ENCODE peak calls at places on chromosomes 11 and 22, in seven cellular contexts. L, B, W, P, V, Q and U are unnamed samples.

GRCh38 chr22:30803679-30804078 is 109.0 kb downstream of the OSBP2 start:
- DNase-seq in P (no peak), L (no peak), W (no peak), Q (no peak), V (no peak), B (no peak), U (no peak)

GRCh38 chr11:118619444-118620205 is 12.2 kb downstream of the PHLDB1 start:
- DNase-seq in V (peak), W (no peak), L (no peak), Q (peak), P (peak), B (no peak), U (peak)

GRCh38 chr11:12802418-12803085 is 128.3 kb downstream of the TEAD1 start:
- DNase-seq in L (no peak), W (no peak), Q (no peak), B (peak), P (no peak), V (peak), U (no peak)

GRCh38 chr11:88478136-88478785 is 140.7 kb upstream of the CTSC start:
- DNase-seq in W (no peak), V (no peak), B (no peak), L (no peak), Q (no peak), P (no peak), U (no peak)

GRCh38 chr11:122664188-122664587 is 8.7 kb downstream of the UBASH3B start:
- DNase-seq in B (no peak), V (no peak), Q (no peak), W (no peak), P (no peak), L (no peak), U (no peak)

GRCh38 chr11:78192911-78193341 is 4.2 kb downstream of the USP35 start:
- DNase-seq in Q (peak), P (peak), B (no peak), L (no peak), V (peak), W (no peak), U (no peak)

GRCh38 chr11:72224587-72225410 is at the start of gene INPPL1:
- DNase-seq in W (peak), P (no peak), V (peak), B (no peak), Q (no peak), L (no peak), U (peak)

GRCh38 chr11:10457901-10458300 is 2.8 kb downstream of the AMPD3 start:
- DNase-seq in B (no peak), W (no peak), Q (no peak), V (no peak), L (no peak), P (no peak), U (no peak)

GRCh38 chr11:14021738-14022137 is 59.2 kb downstream of the SPON1 start:
- DNase-seq in Q (no peak), W (no peak), B (no peak), L (no peak), P (no peak), V (no peak), U (no peak)

GRCh38 chr11:31827458-31828206 is 16.5 kb upstream of the PAX6 start:
- DNase-seq in L (no peak), V (no peak), W (no peak), P (no peak), B (no peak), Q (no peak), U (no peak)

GRCh38 chr11:69636870-69637600 is 3.9 kb upstream of the CCND1 start:
- DNase-seq in B (no peak), Q (peak), L (no peak), P (no peak), V (peak), W (no peak), U (peak)

GRCh38 chr22:33919591-33920501 is at the start of gene LARGE1:
- DNase-seq in P (no peak), B (peak), L (no peak), V (peak), W (peak), Q (peak), U (peak)